ENCODE peak calls at places on chromosomes 3 and 15, in ten cellular contexts. T is stomach, P is GM12878, N is transverse colon, W is lower leg skin, L is A549, S is ovary, X is IMR-90, E is K562, H is adrenal gland. Y is an unnamed sample.

GRCh38 chr3:154356009-154356408 is 31.7 kb upstream of the DHX36 start:
- DNase-seq in S (no peak), E (no peak), H (no peak), T (no peak), X (no peak), W (no peak), L (no peak), N (no peak), P (no peak), Y (no peak)

GRCh38 chr3:117790256-117790987 is 1080.8 kb downstream of the TUSC7 start:
- DNase-seq in T (no peak), W (no peak), X (peak; percentile 57), L (no peak), H (no peak), N (no peak), S (no peak), P (no peak), E (no peak), Y (no peak)

GRCh38 chr3:141684758-141685157 is 53.3 kb upstream of the RNF7 start:
- DNase-seq in T (no peak), X (no peak), P (no peak), S (no peak), E (no peak), H (no peak), N (no peak), L (no peak), W (no peak), Y (no peak)

GRCh38 chr3:175316799-175317198 is 457.7 kb downstream of the NAALADL2 start:
- DNase-seq in H (no peak), S (no peak), T (no peak), N (no peak), E (no peak), P (no peak), X (no peak), W (no peak), L (no peak), Y (no peak)

GRCh38 chr3:124811441-124811840 is 75.7 kb downstream of the ITGB5 start:
- DNase-seq in H (no peak), N (no peak), E (no peak), T (no peak), L (no peak), P (no peak), W (peak; percentile 83), X (peak; percentile 76), S (no peak), Y (no peak)

GRCh38 chr3:10344147-10344943 is 23.4 kb upstream of the SEC13 start:
- DNase-seq in S (no peak), L (peak; percentile 63), T (peak; percentile 50), W (no peak), X (peak; percentile 54), H (peak; percentile 45), E (peak; percentile 72), P (no peak), N (peak; percentile 37), Y (no peak)

GRCh38 chr15:67931861-67932260 is 92.0 kb upstream of the RNU6-1 start:
- DNase-seq in S (no peak), X (no peak), W (no peak), E (peak; percentile 40), T (no peak), H (no peak), N (no peak), P (no peak), L (no peak), Y (no peak)

GRCh38 chr15:88029696-88030095 is 226.8 kb downstream of the NTRK3 start:
- DNase-seq in E (no peak), P (no peak), H (no peak), S (no peak), T (no peak), L (no peak), W (no peak), N (no peak), X (no peak), Y (no peak)

GRCh38 chr15:60000824-60001641 is 3.1 kb upstream of the FOXB1 start:
- DNase-seq in H (no peak), W (no peak), N (no peak), S (no peak), L (no peak), E (no peak), P (no peak), X (no peak), T (no peak), Y (no peak)

GRCh38 chr3:47892284-47892683 is 89.3 kb downstream of the DHX30 start:
- DNase-seq in L (no peak), E (no peak), H (no peak), S (no peak), X (no peak), P (no peak), T (no peak), W (no peak), N (no peak), Y (no peak)

GRCh38 chr3:140724856-140725812 is 47.3 kb downstream of the TRIM42 start:
- DNase-seq in T (no peak), S (no peak), W (no peak), N (no peak), L (no peak), H (no peak), X (no peak), P (no peak), E (no peak), Y (no peak)

GRCh38 chr3:76367281-76367680 is 581.9 kb upstream of the ZNF717 start:
- DNase-seq in W (no peak), X (peak; percentile 85), N (no peak), E (no peak), T (no peak), S (no peak), H (no peak), P (no peak), L (no peak), Y (no peak)

GRCh38 chr15:73809728-73810501 is 56.8 kb upstream of the INSYN1 start:
- DNase-seq in T (no peak), N (no peak), H (peak; percentile 26), E (no peak), X (no peak), W (no peak), P (no peak), S (no peak), L (no peak), Y (no peak)

GRCh38 chr3:169497567-169498257 is 165.8 kb downstream of the MECOM start:
- DNase-seq in W (no peak), N (no peak), L (no peak), T (no peak), S (no peak), E (no peak), H (no peak), X (peak; percentile 47), P (no peak), Y (no peak)

GRCh38 chr15:33067456-33067855 is 127.1 kb downstream of the FMN1 start:
- DNase-seq in P (no peak), H (no peak), X (peak; percentile 91), L (no peak), S (no peak), W (no peak), T (no peak), E (no peak), N (no peak), Y (no peak)
- H3K4me3 ChIP-seq in P (no peak overlapping the region), H (no peak overlapping the region), X (no peak overlapping the region), L (peak overlapping the region; percentile 26), S (peak overlapping the region; percentile 9), W (no peak overlapping the region), T (peak overlapping the region; percentile 35), E (no peak overlapping the region), N (peak overlapping the region; percentile 35), Y (no peak overlapping the region)

GRCh38 chr15:40103864-40104271 is 4.8 kb downstream of the BMF start:
- DNase-seq in H (no peak), T (no peak), N (no peak), S (no peak), E (no peak), L (no peak), W (no peak), P (no peak), X (no peak), Y (no peak)

GRCh38 chr15:40104865-40105516 is 3.7 kb downstream of the BMF start:
- DNase-seq in H (peak; percentile 87), W (peak; percentile 98), N (peak; percentile 93), L (peak; percentile 69), S (peak; percentile 92), E (peak; percentile 95), P (no peak), X (peak; percentile 79), T (peak; percentile 91), Y (peak; percentile 87)

GRCh38 chr15:40100947-40101905 is 7.5 kb downstream of the BMF start:
- DNase-seq in W (no peak), H (no peak), E (no peak), X (peak; percentile 50), P (no peak), T (no peak), N (no peak), S (no peak), L (no peak), Y (peak; percentile 64)

GRCh38 chr15:40104296-40104864 is 4.3 kb downstream of the BMF start:
- DNase-seq in X (no peak), T (no peak), W (no peak), N (no peak), P (no peak), E (no peak), S (no peak), L (no peak), H (no peak), Y (no peak)

GRCh38 chr15:40103124-40103858 is 5.4 kb downstream of the BMF start:
- DNase-seq in L (no peak), P (no peak), N (peak; percentile 89), X (peak; percentile 79), S (peak; percentile 87), E (no peak), W (peak; percentile 97), H (peak; percentile 88), T (peak; percentile 94), Y (peak; percentile 89)
- TF ChIP-seq POLR2A in L (no peak), P (no peak), N (no peak), X (peak; percentile 32), S (no peak), E (no peak), W (no peak), H (peak; percentile 45), T (no peak), Y (no peak)

DNA sequence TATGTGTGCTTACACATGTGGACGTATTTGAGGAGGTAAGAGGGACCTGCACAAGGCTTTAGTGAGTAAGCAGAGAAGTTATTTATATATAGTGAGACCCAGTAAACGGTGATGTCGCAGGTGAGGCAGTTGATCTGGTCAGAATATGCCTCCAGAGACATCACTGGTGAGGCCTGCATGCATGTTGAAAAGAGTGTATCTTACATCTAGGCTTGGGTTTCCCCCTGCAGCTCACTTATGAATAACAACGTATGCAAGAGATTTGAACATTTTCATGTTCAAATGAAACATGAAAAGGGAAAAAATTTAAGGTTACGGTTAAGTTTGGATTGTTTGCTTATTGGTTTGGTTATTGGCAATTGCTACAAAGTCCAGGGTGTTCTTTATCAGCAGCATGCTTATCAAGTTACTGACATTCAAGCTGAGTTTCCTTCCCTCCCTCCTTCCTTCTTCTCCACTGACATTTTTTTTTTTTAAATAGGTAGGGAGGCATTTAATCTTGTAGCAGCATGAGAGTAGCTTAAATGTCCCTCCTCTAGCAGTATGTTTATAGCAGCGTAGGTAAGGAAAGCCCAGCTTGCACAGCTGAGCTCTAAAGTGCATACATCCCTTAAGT is 123.2 kb downstream of the IGF1R start:
- DNase-seq in L (no peak), H (no peak), S (no peak), E (no peak), T (no peak), X (peak; percentile 39), W (no peak), N (no peak), P (no peak), Y (no peak)
- H3K4me3 ChIP-seq in L (no peak overlapping the region), H (no peak overlapping the region), S (no peak overlapping the region), E (no peak overlapping the region), T (no peak overlapping the region), X (no peak overlapping the region), W (no peak overlapping the region), N (no peak overlapping the region), P (no peak overlapping the region), Y (no peak overlapping the region)

GRCh38 chr3:121660356-121661171 is at the start of gene HCLS1:
- DNase-seq in W (peak; percentile 88), H (peak; percentile 30), X (no peak), T (peak; percentile 51), E (peak; percentile 36), P (peak; percentile 83), S (no peak), N (peak; percentile 72), L (no peak), Y (peak; percentile 48)
- TF ChIP-seq POLR2A in W (peak; percentile 43), H (peak; percentile 36), X (no peak), T (no peak), E (peak; percentile 60), P (peak; percentile 99), S (no peak), N (peak; percentile 75), L (no peak), Y (peak; percentile 73)